ENCODE peak calls at places on chromosome 2, in six cellular contexts. One of them, this sample, is unnamed.

GRCh38 chr2:161782615-161783014 is 158.4 kb downstream of the SLC4A10 start:
- DNase-seq in GM13977: no peak
- DNase-seq in activated naive CD4-positive, alpha-beta T cell treated with anti-CD3 and anti-CD28 coated beads for 36 hours: no peak
- DNase-seq in fibroblast of pulmonary artery: no peak
- DNase-seq in foreskin melanocyte: no peak
- DNase-seq in HS-5: no peak
- DNase-seq in this sample: no peak

GRCh38 chr2:145007673-145008263 is 487.8 kb upstream of the ZEB2 start:
- DNase-seq in foreskin melanocyte: peak; percentile 80
- DNase-seq in GM13977: no peak
- DNase-seq in activated naive CD4-positive, alpha-beta T cell treated with anti-CD3 and anti-CD28 coated beads for 36 hours: no peak
- DNase-seq in fibroblast of pulmonary artery: peak; percentile 90
- DNase-seq in HS-5: no peak
- DNase-seq in this sample: no peak

GRCh38 chr2:73859721-73860586 is 31.2 kb downstream of the STAMBP start:
- DNase-seq in GM13977: no peak
- DNase-seq in activated naive CD4-positive, alpha-beta T cell treated with anti-CD3 and anti-CD28 coated beads for 36 hours: peak; percentile 73
- DNase-seq in fibroblast of pulmonary artery: peak; percentile 72
- DNase-seq in foreskin melanocyte: peak; percentile 9
- DNase-seq in HS-5: peak; percentile 75
- DNase-seq in this sample: peak; percentile 62

GRCh38 chr2:240224676-240225075 is 84.2 kb upstream of the OTOS start:
- DNase-seq in GM13977: no peak
- DNase-seq in activated naive CD4-positive, alpha-beta T cell treated with anti-CD3 and anti-CD28 coated beads for 36 hours: no peak
- DNase-seq in foreskin melanocyte: no peak
- DNase-seq in fibroblast of pulmonary artery: peak; percentile 61
- DNase-seq in HS-5: peak; percentile 23
- DNase-seq in this sample: no peak

GRCh38 chr2:162072976-162073775 is 839 bp downstream of the DPP4 start:
- DNase-seq in HS-5: no peak
- DNase-seq in foreskin melanocyte: peak; percentile 40
- DNase-seq in GM13977: no peak
- DNase-seq in fibroblast of pulmonary artery: no peak
- DNase-seq in activated naive CD4-positive, alpha-beta T cell treated with anti-CD3 and anti-CD28 coated beads for 36 hours: peak; percentile 25
- DNase-seq in this sample: peak; percentile 79

GRCh38 chr2:177666408-177666807 is 273.8 kb downstream of the AGPS start:
- DNase-seq in HS-5: peak; percentile 22
- DNase-seq in GM13977: no peak
- DNase-seq in fibroblast of pulmonary artery: peak; percentile 44
- DNase-seq in foreskin melanocyte: peak; percentile 46
- DNase-seq in activated naive CD4-positive, alpha-beta T cell treated with anti-CD3 and anti-CD28 coated beads for 36 hours: no peak
- DNase-seq in this sample: no peak

GRCh38 chr2:25877431-25878360 is 591 bp downstream of the ASXL2 start:
- DNase-seq in fibroblast of pulmonary artery: peak; percentile 65
- DNase-seq in GM13977: peak; percentile 77
- DNase-seq in HS-5: peak; percentile 36
- DNase-seq in activated naive CD4-positive, alpha-beta T cell treated with anti-CD3 and anti-CD28 coated beads for 36 hours: peak; percentile 72
- DNase-seq in foreskin melanocyte: peak; percentile 54
- DNase-seq in this sample: peak; percentile 87

GRCh38 chr2:56014075-56014730 is 90.6 kb upstream of the EFEMP1 start:
- DNase-seq in foreskin melanocyte: no peak
- DNase-seq in fibroblast of pulmonary artery: peak; percentile 44
- DNase-seq in HS-5: no peak
- DNase-seq in GM13977: no peak
- DNase-seq in activated naive CD4-positive, alpha-beta T cell treated with anti-CD3 and anti-CD28 coated beads for 36 hours: no peak
- DNase-seq in this sample: no peak

GRCh38 chr2:61328707-61329251 is 142.1 kb downstream of the USP34 start:
- DNase-seq in fibroblast of pulmonary artery: no peak
- DNase-seq in activated naive CD4-positive, alpha-beta T cell treated with anti-CD3 and anti-CD28 coated beads for 36 hours: no peak
- DNase-seq in foreskin melanocyte: peak; percentile 11
- DNase-seq in GM13977: peak; percentile 5
- DNase-seq in HS-5: peak; percentile 15
- DNase-seq in this sample: peak; percentile 54

GRCh38 chr2:7121851-7122250 is 204.6 kb downstream of the RNF144A start:
- DNase-seq in foreskin melanocyte: no peak
- DNase-seq in HS-5: no peak
- DNase-seq in fibroblast of pulmonary artery: no peak
- DNase-seq in activated naive CD4-positive, alpha-beta T cell treated with anti-CD3 and anti-CD28 coated beads for 36 hours: no peak
- DNase-seq in GM13977: no peak
- DNase-seq in this sample: no peak

GRCh38 chr2:2519381-2519780 is 188.3 kb upstream of the MYT1L start:
- DNase-seq in HS-5: no peak
- DNase-seq in activated naive CD4-positive, alpha-beta T cell treated with anti-CD3 and anti-CD28 coated beads for 36 hours: no peak
- DNase-seq in foreskin melanocyte: no peak
- DNase-seq in GM13977: no peak
- DNase-seq in fibroblast of pulmonary artery: no peak
- DNase-seq in this sample: no peak

GRCh38 chr2:241692448-241692847 is 5.8 kb upstream of the DTYMK start:
- DNase-seq in HS-5: peak; percentile 82
- DNase-seq in GM13977: no peak
- DNase-seq in fibroblast of pulmonary artery: peak; percentile 74
- DNase-seq in activated naive CD4-positive, alpha-beta T cell treated with anti-CD3 and anti-CD28 coated beads for 36 hours: no peak
- DNase-seq in foreskin melanocyte: no peak
- DNase-seq in this sample: no peak

GRCh38 chr2:127671557-127672302 is 3.6 kb downstream of the LIMS2 start:
- DNase-seq in HS-5: no peak
- DNase-seq in activated naive CD4-positive, alpha-beta T cell treated with anti-CD3 and anti-CD28 coated beads for 36 hours: no peak
- DNase-seq in fibroblast of pulmonary artery: no peak
- DNase-seq in foreskin melanocyte: no peak
- DNase-seq in GM13977: no peak
- DNase-seq in this sample: no peak

GRCh38 chr2:118296663-118297062 is 208.4 kb downstream of the INSIG2 start:
- DNase-seq in fibroblast of pulmonary artery: no peak
- DNase-seq in foreskin melanocyte: no peak
- DNase-seq in GM13977: no peak
- DNase-seq in activated naive CD4-positive, alpha-beta T cell treated with anti-CD3 and anti-CD28 coated beads for 36 hours: no peak
- DNase-seq in HS-5: no peak
- DNase-seq in this sample: no peak

GRCh38 chr2:200604571-200605255 is 18.9 kb downstream of the AOX1 start:
- DNase-seq in GM13977: no peak
- DNase-seq in HS-5: no peak
- DNase-seq in foreskin melanocyte: no peak
- DNase-seq in activated naive CD4-positive, alpha-beta T cell treated with anti-CD3 and anti-CD28 coated beads for 36 hours: no peak
- DNase-seq in fibroblast of pulmonary artery: peak; percentile 78
- DNase-seq in this sample: peak; percentile 37

GRCh38 chr2:21627938-21628337 is 504.2 kb downstream of the TDRD15 start:
- DNase-seq in activated naive CD4-positive, alpha-beta T cell treated with anti-CD3 and anti-CD28 coated beads for 36 hours: no peak
- DNase-seq in fibroblast of pulmonary artery: no peak
- DNase-seq in HS-5: no peak
- DNase-seq in foreskin melanocyte: peak; percentile 22
- DNase-seq in GM13977: no peak
- DNase-seq in this sample: no peak

GRCh38 chr2:96427917-96428316 is 77.2 kb downstream of the NEURL3 start:
- DNase-seq in foreskin melanocyte: no peak
- DNase-seq in fibroblast of pulmonary artery: peak; percentile 49
- DNase-seq in activated naive CD4-positive, alpha-beta T cell treated with anti-CD3 and anti-CD28 coated beads for 36 hours: peak; percentile 61
- DNase-seq in HS-5: peak; percentile 99
- DNase-seq in GM13977: no peak
- DNase-seq in this sample: no peak

GRCh38 chr2:102359527-102359926 is 3.9 kb downstream of the IL18R1 start:
- DNase-seq in activated naive CD4-positive, alpha-beta T cell treated with anti-CD3 and anti-CD28 coated beads for 36 hours: no peak
- DNase-seq in foreskin melanocyte: no peak
- DNase-seq in HS-5: no peak
- DNase-seq in fibroblast of pulmonary artery: no peak
- DNase-seq in GM13977: no peak
- DNase-seq in this sample: peak; percentile 31

GRCh38 chr2:73651586-73652230 is 9.5 kb upstream of the NAT8 start:
- DNase-seq in GM13977: no peak
- DNase-seq in fibroblast of pulmonary artery: no peak
- DNase-seq in HS-5: no peak
- DNase-seq in foreskin melanocyte: no peak
- DNase-seq in activated naive CD4-positive, alpha-beta T cell treated with anti-CD3 and anti-CD28 coated beads for 36 hours: no peak
- DNase-seq in this sample: no peak

GRCh38 chr2:158138255-158138654 is 36.6 kb downstream of the UPP2 start:
- DNase-seq in HS-5: no peak
- DNase-seq in activated naive CD4-positive, alpha-beta T cell treated with anti-CD3 and anti-CD28 coated beads for 36 hours: no peak
- DNase-seq in foreskin melanocyte: no peak
- DNase-seq in fibroblast of pulmonary artery: no peak
- DNase-seq in GM13977: no peak
- DNase-seq in this sample: no peak

GRCh38 chr2:80624062-80624461 is 319.5 kb upstream of the LRRTM1 start:
- DNase-seq in fibroblast of pulmonary artery: no peak
- DNase-seq in foreskin melanocyte: no peak
- DNase-seq in activated naive CD4-positive, alpha-beta T cell treated with anti-CD3 and anti-CD28 coated beads for 36 hours: no peak
- DNase-seq in HS-5: no peak
- DNase-seq in GM13977: no peak
- DNase-seq in this sample: no peak

GRCh38 chr2:156445311-156446218 is 9.4 kb downstream of the GPD2 start:
- DNase-seq in foreskin melanocyte: peak; percentile 45
- DNase-seq in HS-5: peak; percentile 60
- DNase-seq in GM13977: no peak
- DNase-seq in fibroblast of pulmonary artery: peak; percentile 87
- DNase-seq in activated naive CD4-positive, alpha-beta T cell treated with anti-CD3 and anti-CD28 coated beads for 36 hours: no peak
- DNase-seq in this sample: no peak

GRCh38 chr2:235546151-235546435 is 52.2 kb downstream of the AGAP1 start:
- DNase-seq in foreskin melanocyte: no peak
- DNase-seq in HS-5: no peak
- DNase-seq in activated naive CD4-positive, alpha-beta T cell treated with anti-CD3 and anti-CD28 coated beads for 36 hours: no peak
- DNase-seq in GM13977: no peak
- DNase-seq in fibroblast of pulmonary artery: no peak
- DNase-seq in this sample: no peak

GRCh38 chr2:101679037-101679726 is 18.3 kb upstream of the MAP4K4 start:
- DNase-seq in activated naive CD4-positive, alpha-beta T cell treated with anti-CD3 and anti-CD28 coated beads for 36 hours: no peak
- DNase-seq in foreskin melanocyte: no peak
- DNase-seq in fibroblast of pulmonary artery: peak; percentile 79
- DNase-seq in GM13977: no peak
- DNase-seq in HS-5: no peak
- DNase-seq in this sample: no peak

GRCh38 chr2:58896600-58896999 is 655.5 kb upstream of the FANCL start:
- DNase-seq in fibroblast of pulmonary artery: peak; percentile 9
- DNase-seq in foreskin melanocyte: no peak
- DNase-seq in GM13977: no peak
- DNase-seq in HS-5: no peak
- DNase-seq in activated naive CD4-positive, alpha-beta T cell treated with anti-CD3 and anti-CD28 coated beads for 36 hours: no peak
- DNase-seq in this sample: no peak

GRCh38 chr2:162002623-162003200 is 71.3 kb downstream of the DPP4 start:
- DNase-seq in GM13977: no peak
- DNase-seq in HS-5: no peak
- DNase-seq in fibroblast of pulmonary artery: no peak
- DNase-seq in foreskin melanocyte: no peak
- DNase-seq in activated naive CD4-positive, alpha-beta T cell treated with anti-CD3 and anti-CD28 coated beads for 36 hours: no peak
- DNase-seq in this sample: no peak

GRCh38 chr2:236092714-236093113 is 75.5 kb downstream of the GBX2 start:
- DNase-seq in activated naive CD4-positive, alpha-beta T cell treated with anti-CD3 and anti-CD28 coated beads for 36 hours: no peak
- DNase-seq in HS-5: no peak
- DNase-seq in GM13977: no peak
- DNase-seq in foreskin melanocyte: no peak
- DNase-seq in fibroblast of pulmonary artery: no peak
- DNase-seq in this sample: no peak

GRCh38 chr2:63038034-63038433 is 12.6 kb upstream of the OTX1 start:
- DNase-seq in fibroblast of pulmonary artery: no peak
- DNase-seq in HS-5: no peak
- DNase-seq in foreskin melanocyte: no peak
- DNase-seq in GM13977: no peak
- DNase-seq in activated naive CD4-positive, alpha-beta T cell treated with anti-CD3 and anti-CD28 coated beads for 36 hours: no peak
- DNase-seq in this sample: no peak

GRCh38 chr2:42569116-42569711 is 782 bp downstream of the MTA3 start:
- DNase-seq in activated naive CD4-positive, alpha-beta T cell treated with anti-CD3 and anti-CD28 coated beads for 36 hours: peak; percentile 20
- DNase-seq in HS-5: no peak
- DNase-seq in fibroblast of pulmonary artery: peak; percentile 40
- DNase-seq in foreskin melanocyte: peak; percentile 35
- DNase-seq in GM13977: peak; percentile 66
- DNase-seq in this sample: peak; percentile 73

GRCh38 chr2:74719066-74719465 is 65.0 kb downstream of the SEMA4F start:
- DNase-seq in foreskin melanocyte: no peak
- DNase-seq in fibroblast of pulmonary artery: no peak
- DNase-seq in GM13977: no peak
- DNase-seq in HS-5: no peak
- DNase-seq in activated naive CD4-positive, alpha-beta T cell treated with anti-CD3 and anti-CD28 coated beads for 36 hours: no peak
- DNase-seq in this sample: no peak

GRCh38 chr2:161938335-161938734 is 135.7 kb downstream of the DPP4 start:
- DNase-seq in foreskin melanocyte: no peak
- DNase-seq in activated naive CD4-positive, alpha-beta T cell treated with anti-CD3 and anti-CD28 coated beads for 36 hours: no peak
- DNase-seq in HS-5: no peak
- DNase-seq in GM13977: no peak
- DNase-seq in fibroblast of pulmonary artery: no peak
- DNase-seq in this sample: no peak

GRCh38 chr2:205681836-205682238 is 464 bp upstream of the NRP2 start:
- DNase-seq in HS-5: no peak
- DNase-seq in activated naive CD4-positive, alpha-beta T cell treated with anti-CD3 and anti-CD28 coated beads for 36 hours: no peak
- DNase-seq in GM13977: peak; percentile 54
- DNase-seq in foreskin melanocyte: no peak
- DNase-seq in fibroblast of pulmonary artery: peak; percentile 31
- DNase-seq in this sample: peak; percentile 75

GRCh38 chr2:71857632-71858031 is 290.0 kb downstream of the CYP26B1 start:
- DNase-seq in foreskin melanocyte: no peak
- DNase-seq in HS-5: no peak
- DNase-seq in activated naive CD4-positive, alpha-beta T cell treated with anti-CD3 and anti-CD28 coated beads for 36 hours: no peak
- DNase-seq in fibroblast of pulmonary artery: no peak
- DNase-seq in GM13977: no peak
- DNase-seq in this sample: no peak

GRCh38 chr2:229539628-229540027 is 174.7 kb downstream of the DNER start:
- DNase-seq in fibroblast of pulmonary artery: no peak
- DNase-seq in GM13977: no peak
- DNase-seq in foreskin melanocyte: no peak
- DNase-seq in activated naive CD4-positive, alpha-beta T cell treated with anti-CD3 and anti-CD28 coated beads for 36 hours: no peak
- DNase-seq in HS-5: peak; percentile 14
- DNase-seq in this sample: no peak

GRCh38 chr2:119106301-119106897 is 52.2 kb downstream of the C1QL2 start:
- DNase-seq in activated naive CD4-positive, alpha-beta T cell treated with anti-CD3 and anti-CD28 coated beads for 36 hours: peak; percentile 61
- DNase-seq in GM13977: no peak
- DNase-seq in HS-5: no peak
- DNase-seq in fibroblast of pulmonary artery: peak; percentile 45
- DNase-seq in foreskin melanocyte: no peak
- DNase-seq in this sample: peak; percentile 83

GRCh38 chr2:163735692-163736432 is at the start of gene FIGN:
- DNase-seq in GM13977: peak; percentile 41
- DNase-seq in foreskin melanocyte: peak; percentile 78
- DNase-seq in activated naive CD4-positive, alpha-beta T cell treated with anti-CD3 and anti-CD28 coated beads for 36 hours: no peak
- DNase-seq in fibroblast of pulmonary artery: peak; percentile 93
- DNase-seq in HS-5: peak; percentile 76
- DNase-seq in this sample: no peak

GRCh38 chr2:202221873-202222272 is 16.5 kb downstream of the SUMO1 start:
- DNase-seq in fibroblast of pulmonary artery: peak; percentile 11
- DNase-seq in foreskin melanocyte: no peak
- DNase-seq in GM13977: no peak
- DNase-seq in HS-5: no peak
- DNase-seq in activated naive CD4-positive, alpha-beta T cell treated with anti-CD3 and anti-CD28 coated beads for 36 hours: no peak
- DNase-seq in this sample: no peak

GRCh38 chr2:143246815-143247744 is 117.9 kb downstream of the ARHGAP15 start:
- DNase-seq in activated naive CD4-positive, alpha-beta T cell treated with anti-CD3 and anti-CD28 coated beads for 36 hours: peak; percentile 27
- DNase-seq in HS-5: no peak
- DNase-seq in foreskin melanocyte: no peak
- DNase-seq in GM13977: no peak
- DNase-seq in fibroblast of pulmonary artery: no peak
- DNase-seq in this sample: no peak

GRCh38 chr2:6370753-6371152 is 495.0 kb downstream of the CMPK2 start:
- DNase-seq in fibroblast of pulmonary artery: no peak
- DNase-seq in activated naive CD4-positive, alpha-beta T cell treated with anti-CD3 and anti-CD28 coated beads for 36 hours: no peak
- DNase-seq in HS-5: no peak
- DNase-seq in GM13977: no peak
- DNase-seq in foreskin melanocyte: no peak
- DNase-seq in this sample: no peak

GRCh38 chr2:9212661-9213411 is 6.2 kb downstream of the ASAP2 start:
- DNase-seq in foreskin melanocyte: no peak
- DNase-seq in HS-5: no peak
- DNase-seq in fibroblast of pulmonary artery: peak; percentile 43
- DNase-seq in activated naive CD4-positive, alpha-beta T cell treated with anti-CD3 and anti-CD28 coated beads for 36 hours: no peak
- DNase-seq in GM13977: no peak
- DNase-seq in this sample: no peak

This sample was measured in activated CD4-positive, alpha-beta T cell treated with anti-CD3 and anti-CD28 coated beads, Interleukin-2, amount 10 ng/mL, durations not matched to agents 24 days and 14 days.